ENCODE peak calls at places on chromosomes 3 and 15, in five cellular contexts. Y is ovary, C is dermis microvascular lymphatic vessel endothelial cell, X is WTC11, Z is NCI-H1092. B is an unnamed sample.

GRCh38 chr3:19576343-19576742 is 357.7 kb downstream of the EFHB start:
- DNase-seq in C (no peak), Z (no peak), Y (no peak), X (no peak), B (no peak)

GRCh38 chr15:40906947-40907802 is 12.9 kb downstream of the VPS18 start:
- DNase-seq in Z (peak; percentile 60), C (peak; percentile 93), X (no peak), Y (peak; percentile 69), B (no peak)

GRCh38 chr3:105679951-105680350 is 188.9 kb downstream of the CBLB start:
- DNase-seq in C (no peak), X (no peak), Y (no peak), Z (no peak), B (no peak)

GRCh38 chr15:34729886-34730285 is 24.9 kb downstream of the GJD2 start:
- DNase-seq in X (no peak), C (no peak), Y (no peak), Z (no peak), B (no peak)

GRCh38 chr15:86163771-86164170 is 84.1 kb downstream of the AGBL1 start:
- DNase-seq in C (no peak), Y (no peak), X (no peak), Z (no peak), B (no peak)

GRCh38 chr15:34354286-34354685 is 11.2 kb downstream of the NUTM1 start:
- DNase-seq in Y (no peak), X (no peak), C (no peak), Z (no peak), B (no peak)

GRCh38 chr15:35630570-35630969 is 84.6 kb upstream of the DPH6 start:
- DNase-seq in Z (no peak), C (no peak), Y (no peak), X (no peak), B (no peak)

GRCh38 chr3:106206165-106206564 is 337.4 kb upstream of the CBLB start:
- DNase-seq in Z (no peak), X (no peak), Y (no peak), C (peak; percentile 78), B (no peak)

GRCh38 chr3:197406266-197406665 is 107.9 kb upstream of the DLG1 start:
- DNase-seq in C (peak; percentile 70), Z (no peak), X (no peak), Y (peak; percentile 55), B (no peak)

GRCh38 chr15:75182187-75183131 is 19.2 kb upstream of the C15orf39 start:
- DNase-seq in X (peak; percentile 36), Z (no peak), C (no peak), Y (no peak), B (no peak)

GRCh38 chr15:68418611-68419161 is 13.3 kb downstream of the ITGA11 start:
- DNase-seq in Z (peak; percentile 4), C (peak; percentile 63), Y (peak; percentile 41), X (no peak), B (peak; percentile 83)

GRCh38 chr15:77031376-77032050 is 36.6 kb downstream of the PSTPIP1 start:
- DNase-seq in C (no peak), Z (peak; percentile 25), Y (no peak), X (peak; percentile 10), B (no peak)

GRCh38 chr15:28129261-28129848 is 30.2 kb upstream of the OCA2 start:
- DNase-seq in X (no peak), Z (no peak), Y (no peak), C (no peak), B (no peak)

GRCh38 chr3:103184772-103185171 is 750.0 kb downstream of the ZPLD1 start:
- DNase-seq in C (no peak), Z (no peak), Y (no peak), X (no peak), B (no peak)

GRCh38 chr15:63181658-63182057 is 7.7 kb upstream of the RAB8B start:
- DNase-seq in Y (no peak), C (no peak), X (no peak), Z (no peak), B (no peak)

GRCh38 chr3:172031957-172032356 is 7.4 kb upstream of the FNDC3B start:
- DNase-seq in X (no peak), Z (no peak), Y (no peak), C (no peak), B (no peak)

GRCh38 chr3:30751610-30752299 is 142.7 kb downstream of the GADL1 start:
- DNase-seq in Z (no peak), C (peak; percentile 69), X (peak; percentile 54), Y (peak; percentile 37), B (no peak)

GRCh38 chr3:161314836-161315391 is 56.4 kb downstream of the SPTSSB start:
- DNase-seq in Y (no peak), Z (no peak), C (no peak), X (no peak), B (no peak)

GRCh38 chr3:111534701-111535100 is 7.3 kb upstream of the CD96 start:
- DNase-seq in Z (no peak), Y (no peak), X (no peak), C (no peak), B (no peak)

GRCh38 chr3:16467368-16467767 is 46.1 kb downstream of the RFTN1 start:
- DNase-seq in Z (no peak), X (no peak), Y (no peak), C (no peak), B (no peak)

GRCh38 chr15:38696120-38696727 is 131.6 kb upstream of the RASGRP1 start:
- DNase-seq in C (no peak), Z (no peak), X (no peak), Y (no peak), B (no peak)

GRCh38 chr3:183590442-183590841 is 34.9 kb upstream of the KLHL6 start:
- DNase-seq in X (no peak), Z (no peak), C (no peak), Y (no peak), B (no peak)

GRCh38 chr3:39989746-39990145 is 180.3 kb downstream of the MYRIP start:
- DNase-seq in C (no peak), X (no peak), Z (no peak), Y (no peak), B (no peak)

GRCh38 chr15:69209661-69210060 is 49.2 kb downstream of the GLCE start:
- DNase-seq in C (no peak), Y (no peak), X (no peak), Z (no peak), B (no peak)

GRCh38 chr15:77224352-77224751 is 153.4 kb upstream of the TSPAN3 start:
- DNase-seq in Y (no peak), X (no peak), Z (no peak), C (peak; percentile 72), B (no peak)

GRCh38 chr3:56758539-56758981 is 43.2 kb downstream of the ARHGEF3 start:
- DNase-seq in X (no peak), Z (no peak), Y (no peak), C (peak; percentile 78), B (no peak)

GRCh38 chr15:32866486-32867312 is 148.9 kb downstream of the GREM1 start:
- DNase-seq in Y (no peak), C (no peak), X (no peak), Z (no peak), B (no peak)

GRCh38 chr3:120450261-120450913 is 405 bp downstream of the FSTL1 start:
- DNase-seq in C (peak; percentile 49), Z (no peak), Y (no peak), X (peak; percentile 44), B (no peak)

GRCh38 chr15:56732135-56732880 is 1.0 kb downstream of the ZNF280D start:
- DNase-seq in C (peak; percentile 43), Y (peak; percentile 28), Z (peak; percentile 3), X (no peak), B (no peak)

GRCh38 chr3:155934215-155934614 is 63.8 kb downstream of the GMPS start:
- DNase-seq in X (no peak), Z (no peak), Y (no peak), C (no peak), B (no peak)

GRCh38 chr3:138092023-138092422 is 23.4 kb downstream of the DZIP1L start:
- DNase-seq in C (no peak), X (no peak), Y (no peak), Z (no peak), B (no peak)

GRCh38 chr3:125611908-125612307 is 16.6 kb upstream of the OSBPL11 start:
- DNase-seq in Y (no peak), Z (no peak), X (no peak), C (no peak), B (no peak)

GRCh38 chr15:24971052-24971451 is 16.3 kb downstream of the SNRPN start:
- DNase-seq in Y (no peak), Z (no peak), C (no peak), X (no peak), B (no peak)

GRCh38 chr3:130760922-130761321 is 14.3 kb upstream of the PIK3R4 start:
- DNase-seq in Z (no peak), X (no peak), C (no peak), Y (no peak), B (no peak)